ENCODE peak calls at places on chromosomes 5 and 9, in five cellular contexts. One of them, this sample, is unnamed.

GRCh38 chr5:18466731-18467130 is 832.5 kb downstream of the TAF11L14 start:
- DNase-seq in Peyer's patch: no peak
- DNase-seq in breast epithelium: no peak
- DNase-seq in RWPE1: no peak
- DNase-seq in neural crest cell: no peak
- DNase-seq in this sample: no peak

GRCh38 chr5:146041180-146041789 is 64.1 kb downstream of the PLAC8L1 start:
- DNase-seq in Peyer's patch: no peak
- DNase-seq in breast epithelium: no peak
- DNase-seq in RWPE1: no peak
- DNase-seq in neural crest cell: no peak
- DNase-seq in this sample: no peak

GRCh38 chr5:18375637-18376036 is 741.4 kb downstream of the TAF11L14 start:
- DNase-seq in Peyer's patch: no peak
- DNase-seq in breast epithelium: no peak
- DNase-seq in RWPE1: no peak
- DNase-seq in neural crest cell: no peak
- DNase-seq in this sample: no peak

GRCh38 chr5:41835625-41836024 is 34.6 kb downstream of the OXCT1 start:
- DNase-seq in Peyer's patch: no peak
- DNase-seq in breast epithelium: no peak
- DNase-seq in RWPE1: peak; percentile 18
- DNase-seq in neural crest cell: peak; percentile 12
- DNase-seq in this sample: no peak

GRCh38 chr9:127707766-127708165 is 978 bp downstream of the CFAP157 start:
- DNase-seq in Peyer's patch: no peak
- DNase-seq in breast epithelium: no peak
- DNase-seq in RWPE1: no peak
- DNase-seq in neural crest cell: no peak
- DNase-seq in this sample: no peak

GRCh38 chr5:128082551-128083032 is 974 bp upstream of the SLC12A2 start:
- DNase-seq in Peyer's patch: no peak
- DNase-seq in breast epithelium: no peak
- DNase-seq in RWPE1: no peak
- DNase-seq in neural crest cell: no peak
- DNase-seq in this sample: no peak

GRCh38 chr5:57307516-57307915 is 133.7 kb downstream of the GPBP1 start:
- DNase-seq in Peyer's patch: no peak
- DNase-seq in breast epithelium: no peak
- DNase-seq in RWPE1: no peak
- DNase-seq in neural crest cell: no peak
- DNase-seq in this sample: no peak

GRCh38 chr5:128121679-128122078 is 38.1 kb downstream of the SLC12A2 start:
- DNase-seq in Peyer's patch: no peak
- DNase-seq in breast epithelium: peak; percentile 38
- DNase-seq in RWPE1: peak; percentile 35
- DNase-seq in neural crest cell: no peak
- DNase-seq in this sample: no peak

GRCh38 chr5:378976-379742 is 57.6 kb downstream of the AHRR start:
- DNase-seq in Peyer's patch: peak; percentile 31
- DNase-seq in breast epithelium: peak; percentile 9
- DNase-seq in RWPE1: no peak
- DNase-seq in neural crest cell: no peak
- DNase-seq in this sample: no peak

GRCh38 chr9:28688172-28688571 is 1114.9 kb upstream of the C9orf72 start:
- DNase-seq in Peyer's patch: no peak
- DNase-seq in breast epithelium: no peak
- DNase-seq in RWPE1: no peak
- DNase-seq in neural crest cell: no peak
- DNase-seq in this sample: no peak

GRCh38 chr5:152560508-152561137 is 155.5 kb upstream of the NMUR2 start:
- DNase-seq in Peyer's patch: peak; percentile 58
- DNase-seq in breast epithelium: no peak
- DNase-seq in RWPE1: peak; percentile 64
- DNase-seq in neural crest cell: peak; percentile 69
- DNase-seq in this sample: no peak

GRCh38 chr5:73528248-73528647 is 30.0 kb downstream of the BTF3 start:
- DNase-seq in Peyer's patch: no peak
- DNase-seq in breast epithelium: no peak
- DNase-seq in RWPE1: no peak
- DNase-seq in neural crest cell: no peak
- DNase-seq in this sample: no peak

GRCh38 chr5:35821513-35821912 is 35.2 kb upstream of the IL7R start:
- DNase-seq in Peyer's patch: no peak
- DNase-seq in breast epithelium: no peak
- DNase-seq in RWPE1: no peak
- DNase-seq in neural crest cell: no peak
- DNase-seq in this sample: no peak

GRCh38 chr5:23506329-23507236 is 826 bp upstream of the PRDM9 start:
- DNase-seq in Peyer's patch: no peak
- DNase-seq in breast epithelium: no peak
- DNase-seq in RWPE1: peak; percentile 6
- DNase-seq in neural crest cell: peak; percentile 11
- DNase-seq in this sample: no peak

GRCh38 chr5:73748510-73749410 is 122.8 kb downstream of the ARHGEF28 start:
- DNase-seq in Peyer's patch: no peak
- DNase-seq in breast epithelium: no peak
- DNase-seq in RWPE1: no peak
- DNase-seq in neural crest cell: no peak
- DNase-seq in this sample: no peak

GRCh38 chr9:95494416-95495371 is 22.1 kb downstream of the PTCH1 start:
- DNase-seq in Peyer's patch: peak; percentile 92
- DNase-seq in breast epithelium: no peak
- DNase-seq in RWPE1: peak; percentile 66
- DNase-seq in neural crest cell: no peak
- DNase-seq in this sample: peak; percentile 46

GRCh38 chr9:4299006-4299795 is 667 bp downstream of the GLIS3 start:
- DNase-seq in Peyer's patch: peak; percentile 47
- DNase-seq in breast epithelium: peak; percentile 23
- DNase-seq in RWPE1: no peak
- DNase-seq in neural crest cell: peak; percentile 30
- DNase-seq in this sample: no peak

GRCh38 chr9:89448381-89448780 is 49.5 kb downstream of the SEMA4D start:
- DNase-seq in Peyer's patch: no peak
- DNase-seq in breast epithelium: no peak
- DNase-seq in RWPE1: no peak
- DNase-seq in neural crest cell: peak; percentile 22
- DNase-seq in this sample: no peak

GRCh38 chr5:58455966-58456365 is 3.9 kb downstream of the PLK2 start:
- DNase-seq in Peyer's patch: no peak
- DNase-seq in breast epithelium: no peak
- DNase-seq in RWPE1: no peak
- DNase-seq in neural crest cell: no peak
- DNase-seq in this sample: no peak

GRCh38 chr5:42875785-42876374 is 64.2 kb upstream of the SELENOP start:
- DNase-seq in Peyer's patch: no peak
- DNase-seq in breast epithelium: no peak
- DNase-seq in RWPE1: no peak
- DNase-seq in neural crest cell: no peak
- DNase-seq in this sample: no peak

GRCh38 chr5:143054480-143054941 is 284.3 kb downstream of the ARHGAP26 start:
- DNase-seq in Peyer's patch: no peak
- DNase-seq in breast epithelium: no peak
- DNase-seq in RWPE1: no peak
- DNase-seq in neural crest cell: no peak
- DNase-seq in this sample: no peak

GRCh38 chr5:58410441-58410840 is 49.4 kb downstream of the PLK2 start:
- DNase-seq in Peyer's patch: no peak
- DNase-seq in breast epithelium: no peak
- DNase-seq in RWPE1: peak; percentile 62
- DNase-seq in neural crest cell: no peak
- DNase-seq in this sample: no peak

GRCh38 chr5:116557669-116558271 is 16.9 kb downstream of the SEMA6A start:
- DNase-seq in Peyer's patch: no peak
- DNase-seq in breast epithelium: no peak
- DNase-seq in RWPE1: no peak
- DNase-seq in neural crest cell: no peak
- DNase-seq in this sample: no peak

GRCh38 chr5:150587830-150588494 is 52.5 kb upstream of the SYNPO start:
- DNase-seq in Peyer's patch: no peak
- DNase-seq in breast epithelium: no peak
- DNase-seq in RWPE1: peak; percentile 52
- DNase-seq in neural crest cell: no peak
- DNase-seq in this sample: no peak

GRCh38 chr5:38556115-38556598 is 289 bp downstream of the LIFR start:
- DNase-seq in Peyer's patch: no peak
- DNase-seq in breast epithelium: no peak
- DNase-seq in RWPE1: no peak
- DNase-seq in neural crest cell: peak; percentile 14
- DNase-seq in this sample: no peak

GRCh38 chr5:38555354-38556114 is 912 bp downstream of the LIFR start:
- DNase-seq in Peyer's patch: no peak
- DNase-seq in breast epithelium: no peak
- DNase-seq in RWPE1: no peak
- DNase-seq in neural crest cell: no peak
- DNase-seq in this sample: no peak

GRCh38 chr5:38557792-38558191 is 1.3 kb upstream of the LIFR start:
- DNase-seq in Peyer's patch: no peak
- DNase-seq in breast epithelium: no peak
- DNase-seq in RWPE1: no peak
- DNase-seq in neural crest cell: no peak
- DNase-seq in this sample: no peak

GRCh38 chr5:38557309-38557710 is 864 bp upstream of the LIFR start:
- DNase-seq in Peyer's patch: no peak
- DNase-seq in breast epithelium: peak; percentile 47
- DNase-seq in RWPE1: no peak
- DNase-seq in neural crest cell: no peak
- DNase-seq in this sample: no peak

DNA sequence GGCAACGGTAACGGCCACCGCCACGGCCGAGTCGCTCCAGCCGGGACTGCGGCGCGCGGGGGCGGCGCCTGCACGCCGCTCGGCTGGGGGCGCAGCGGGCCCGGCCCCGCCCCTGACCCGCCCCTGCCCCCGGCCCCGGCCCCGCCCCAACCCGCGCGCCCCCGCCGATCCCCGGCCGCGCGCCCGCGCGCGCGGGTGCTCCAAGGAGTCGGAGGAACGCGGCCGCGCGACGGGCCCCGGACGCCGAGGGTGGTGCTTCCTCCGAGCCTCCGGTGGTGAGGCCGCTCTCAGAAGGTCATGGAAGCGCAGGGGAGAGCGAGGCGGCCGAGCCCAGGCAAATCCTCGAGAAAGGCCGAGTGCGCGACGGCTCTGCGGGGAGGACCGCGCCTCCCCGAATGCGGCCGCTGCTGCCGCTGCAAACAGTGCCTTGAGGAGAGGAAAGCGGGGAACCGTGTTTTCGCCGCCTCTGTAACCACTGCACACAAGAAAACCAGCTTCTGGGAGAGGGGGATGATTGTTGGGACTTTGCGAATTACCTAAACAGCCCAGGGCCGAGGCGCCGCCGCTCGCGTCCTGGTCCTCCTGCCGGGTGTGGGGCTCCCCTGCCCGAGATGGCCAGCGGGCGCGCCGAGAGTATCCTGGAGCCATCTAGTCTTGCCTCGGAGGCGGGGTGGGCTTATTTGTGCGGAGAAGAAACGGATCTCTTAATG is at the start of gene LIFR:
- DNase-seq in Peyer's patch: peak; percentile 63
- DNase-seq in breast epithelium: peak; percentile 72
- DNase-seq in RWPE1: peak; percentile 77
- DNase-seq in neural crest cell: peak; percentile 79
- DNase-seq in this sample: peak; percentile 15
- TF ChIP-seq CTCF in Peyer's patch: no peak
- TF ChIP-seq CTCF in breast epithelium: no peak
- TF ChIP-seq CTCF in RWPE1: no peak
- TF ChIP-seq CTCF in neural crest cell: no peak
- TF ChIP-seq CTCF in this sample: no peak

GRCh38 chr5:138948391-138949222 is 73.5 kb upstream of the LRRTM2 start:
- DNase-seq in Peyer's patch: no peak
- DNase-seq in breast epithelium: no peak
- DNase-seq in RWPE1: no peak
- DNase-seq in neural crest cell: no peak
- DNase-seq in this sample: no peak
- TF ChIP-seq CTCF in Peyer's patch: no peak
- TF ChIP-seq CTCF in breast epithelium: no peak
- TF ChIP-seq CTCF in RWPE1: no peak
- TF ChIP-seq CTCF in neural crest cell: no peak
- TF ChIP-seq CTCF in this sample: no peak

GRCh38 chr9:91746357-91746756 is 203.7 kb downstream of the ROR2 start:
- DNase-seq in Peyer's patch: no peak
- DNase-seq in breast epithelium: no peak
- DNase-seq in RWPE1: no peak
- DNase-seq in neural crest cell: no peak
- DNase-seq in this sample: no peak

GRCh38 chr9:91753711-91754110 is 196.3 kb downstream of the ROR2 start:
- DNase-seq in Peyer's patch: no peak
- DNase-seq in breast epithelium: no peak
- DNase-seq in RWPE1: no peak
- DNase-seq in neural crest cell: no peak
- DNase-seq in this sample: no peak

GRCh38 chr9:91746904-91747303 is 203.1 kb downstream of the ROR2 start:
- DNase-seq in Peyer's patch: no peak
- DNase-seq in breast epithelium: no peak
- DNase-seq in RWPE1: no peak
- DNase-seq in neural crest cell: no peak
- DNase-seq in this sample: no peak

GRCh38 chr9:91751922-91752321 is 198.1 kb downstream of the ROR2 start:
- DNase-seq in Peyer's patch: no peak
- DNase-seq in breast epithelium: no peak
- DNase-seq in RWPE1: peak; percentile 34
- DNase-seq in neural crest cell: no peak
- DNase-seq in this sample: no peak

GRCh38 chr9:91750343-91750742 is 199.7 kb downstream of the ROR2 start:
- DNase-seq in Peyer's patch: no peak
- DNase-seq in breast epithelium: no peak
- DNase-seq in RWPE1: no peak
- DNase-seq in neural crest cell: no peak
- DNase-seq in this sample: no peak
- TF ChIP-seq CTCF in Peyer's patch: no peak
- TF ChIP-seq CTCF in breast epithelium: no peak
- TF ChIP-seq CTCF in RWPE1: no peak
- TF ChIP-seq CTCF in neural crest cell: no peak
- TF ChIP-seq CTCF in this sample: no peak

GRCh38 chr9:2158111-2158610 is 143.0 kb downstream of the SMARCA2 start:
- DNase-seq in Peyer's patch: peak; percentile 75
- DNase-seq in breast epithelium: peak; percentile 35
- DNase-seq in RWPE1: peak; percentile 24
- DNase-seq in neural crest cell: peak; percentile 23
- DNase-seq in this sample: no peak
- TF ChIP-seq CTCF in Peyer's patch: no peak
- TF ChIP-seq CTCF in breast epithelium: no peak
- TF ChIP-seq CTCF in RWPE1: peak; percentile 29
- TF ChIP-seq CTCF in neural crest cell: peak; percentile 21
- TF ChIP-seq CTCF in this sample: no peak